ENCODE peak calls at places on chromosome 13, in nine cellular contexts. One of them, this sample, is unnamed.

GRCh38 chr13:26445092-26445491 is 112.4 kb upstream of the WASF3 start:
- DNase-seq in activated T-cell treated with anti-CD3 and anti-CD28 coated beads for 4 hours: no peak
- DNase-seq in IMR-90: no peak
- DNase-seq in stimulated activated CD8-positive, alpha-beta memory T cell treated with anti-CD3 and anti-CD28 coated beads, Interleukin-7, amount 100 ng/mL, for 1 hour: no peak
- DNase-seq in effector memory CD4-positive, alpha-beta T cell: no peak
- DNase-seq in BJ: no peak
- DNase-seq in 8988T: no peak
- DNase-seq in naive thymus-derived CD4-positive, alpha-beta T cell: no peak
- DNase-seq in ELF-1: no peak
- DNase-seq in this sample: no peak

GRCh38 chr13:98272549-98272948 is 95.5 kb upstream of the RNF113B start:
- DNase-seq in effector memory CD4-positive, alpha-beta T cell: no peak
- DNase-seq in naive thymus-derived CD4-positive, alpha-beta T cell: no peak
- DNase-seq in IMR-90: no peak
- DNase-seq in activated T-cell treated with anti-CD3 and anti-CD28 coated beads for 4 hours: no peak
- DNase-seq in ELF-1: peak; percentile 49
- DNase-seq in 8988T: no peak
- DNase-seq in stimulated activated CD8-positive, alpha-beta memory T cell treated with anti-CD3 and anti-CD28 coated beads, Interleukin-7, amount 100 ng/mL, for 1 hour: no peak
- DNase-seq in BJ: no peak
- DNase-seq in this sample: no peak

GRCh38 chr13:32530841-32531253 is 7.7 kb downstream of the N4BP2L2 start:
- DNase-seq in activated T-cell treated with anti-CD3 and anti-CD28 coated beads for 4 hours: no peak
- DNase-seq in IMR-90: peak; percentile 83
- DNase-seq in effector memory CD4-positive, alpha-beta T cell: no peak
- DNase-seq in ELF-1: no peak
- DNase-seq in 8988T: no peak
- DNase-seq in BJ: peak; percentile 35
- DNase-seq in naive thymus-derived CD4-positive, alpha-beta T cell: peak; percentile 31
- DNase-seq in stimulated activated CD8-positive, alpha-beta memory T cell treated with anti-CD3 and anti-CD28 coated beads, Interleukin-7, amount 100 ng/mL, for 1 hour: no peak
- DNase-seq in this sample: peak; percentile 71

GRCh38 chr13:36412736-36413135 is 19.6 kb upstream of the CCNA1 start:
- DNase-seq in IMR-90: no peak
- DNase-seq in naive thymus-derived CD4-positive, alpha-beta T cell: no peak
- DNase-seq in effector memory CD4-positive, alpha-beta T cell: no peak
- DNase-seq in ELF-1: no peak
- DNase-seq in BJ: no peak
- DNase-seq in 8988T: no peak
- DNase-seq in stimulated activated CD8-positive, alpha-beta memory T cell treated with anti-CD3 and anti-CD28 coated beads, Interleukin-7, amount 100 ng/mL, for 1 hour: no peak
- DNase-seq in activated T-cell treated with anti-CD3 and anti-CD28 coated beads for 4 hours: no peak
- DNase-seq in this sample: no peak

GRCh38 chr13:48828962-48829405 is 146.7 kb upstream of the FNDC3A start:
- DNase-seq in naive thymus-derived CD4-positive, alpha-beta T cell: no peak
- DNase-seq in IMR-90: peak; percentile 32
- DNase-seq in ELF-1: no peak
- DNase-seq in BJ: no peak
- DNase-seq in activated T-cell treated with anti-CD3 and anti-CD28 coated beads for 4 hours: no peak
- DNase-seq in stimulated activated CD8-positive, alpha-beta memory T cell treated with anti-CD3 and anti-CD28 coated beads, Interleukin-7, amount 100 ng/mL, for 1 hour: no peak
- DNase-seq in effector memory CD4-positive, alpha-beta T cell: no peak
- DNase-seq in 8988T: no peak
- DNase-seq in this sample: no peak

GRCh38 chr13:94711561-94712286 is 621 bp downstream of the SOX21 start:
- DNase-seq in naive thymus-derived CD4-positive, alpha-beta T cell: no peak
- DNase-seq in 8988T: no peak
- DNase-seq in effector memory CD4-positive, alpha-beta T cell: no peak
- DNase-seq in activated T-cell treated with anti-CD3 and anti-CD28 coated beads for 4 hours: no peak
- DNase-seq in stimulated activated CD8-positive, alpha-beta memory T cell treated with anti-CD3 and anti-CD28 coated beads, Interleukin-7, amount 100 ng/mL, for 1 hour: no peak
- DNase-seq in BJ: no peak
- DNase-seq in IMR-90: no peak
- DNase-seq in ELF-1: peak; percentile 58
- DNase-seq in this sample: peak; percentile 24

GRCh38 chr13:99143904-99144303 is 56.8 kb upstream of the UBAC2 start:
- DNase-seq in naive thymus-derived CD4-positive, alpha-beta T cell: no peak
- DNase-seq in BJ: no peak
- DNase-seq in 8988T: no peak
- DNase-seq in IMR-90: no peak
- DNase-seq in stimulated activated CD8-positive, alpha-beta memory T cell treated with anti-CD3 and anti-CD28 coated beads, Interleukin-7, amount 100 ng/mL, for 1 hour: no peak
- DNase-seq in effector memory CD4-positive, alpha-beta T cell: no peak
- DNase-seq in ELF-1: no peak
- DNase-seq in activated T-cell treated with anti-CD3 and anti-CD28 coated beads for 4 hours: no peak
- DNase-seq in this sample: no peak

GRCh38 chr13:40408602-40409001 is 257.8 kb downstream of the FOXO1 start:
- DNase-seq in ELF-1: no peak
- DNase-seq in BJ: peak; percentile 53
- DNase-seq in effector memory CD4-positive, alpha-beta T cell: no peak
- DNase-seq in stimulated activated CD8-positive, alpha-beta memory T cell treated with anti-CD3 and anti-CD28 coated beads, Interleukin-7, amount 100 ng/mL, for 1 hour: no peak
- DNase-seq in naive thymus-derived CD4-positive, alpha-beta T cell: no peak
- DNase-seq in IMR-90: peak; percentile 44
- DNase-seq in 8988T: no peak
- DNase-seq in activated T-cell treated with anti-CD3 and anti-CD28 coated beads for 4 hours: no peak
- DNase-seq in this sample: no peak

GRCh38 chr13:32624441-32624840 is 38.2 kb downstream of the PDS5B start:
- DNase-seq in IMR-90: peak; percentile 12
- DNase-seq in activated T-cell treated with anti-CD3 and anti-CD28 coated beads for 4 hours: no peak
- DNase-seq in effector memory CD4-positive, alpha-beta T cell: no peak
- DNase-seq in naive thymus-derived CD4-positive, alpha-beta T cell: no peak
- DNase-seq in stimulated activated CD8-positive, alpha-beta memory T cell treated with anti-CD3 and anti-CD28 coated beads, Interleukin-7, amount 100 ng/mL, for 1 hour: no peak
- DNase-seq in 8988T: no peak
- DNase-seq in BJ: no peak
- DNase-seq in ELF-1: no peak
- DNase-seq in this sample: peak; percentile 8

GRCh38 chr13:103671547-103671946 is 605.3 kb upstream of the SLC10A2 start:
- DNase-seq in ELF-1: no peak
- DNase-seq in IMR-90: no peak
- DNase-seq in stimulated activated CD8-positive, alpha-beta memory T cell treated with anti-CD3 and anti-CD28 coated beads, Interleukin-7, amount 100 ng/mL, for 1 hour: no peak
- DNase-seq in naive thymus-derived CD4-positive, alpha-beta T cell: no peak
- DNase-seq in BJ: no peak
- DNase-seq in 8988T: no peak
- DNase-seq in activated T-cell treated with anti-CD3 and anti-CD28 coated beads for 4 hours: no peak
- DNase-seq in effector memory CD4-positive, alpha-beta T cell: no peak
- DNase-seq in this sample: no peak

GRCh38 chr13:96809366-96810096 is 184.7 kb downstream of the OXGR1 start:
- DNase-seq in effector memory CD4-positive, alpha-beta T cell: no peak
- DNase-seq in IMR-90: no peak
- DNase-seq in BJ: no peak
- DNase-seq in stimulated activated CD8-positive, alpha-beta memory T cell treated with anti-CD3 and anti-CD28 coated beads, Interleukin-7, amount 100 ng/mL, for 1 hour: no peak
- DNase-seq in naive thymus-derived CD4-positive, alpha-beta T cell: no peak
- DNase-seq in activated T-cell treated with anti-CD3 and anti-CD28 coated beads for 4 hours: no peak
- DNase-seq in ELF-1: no peak
- DNase-seq in 8988T: no peak
- DNase-seq in this sample: no peak

GRCh38 chr13:41029629-41030028 is 10.5 kb upstream of the ELF1 start:
- DNase-seq in effector memory CD4-positive, alpha-beta T cell: no peak
- DNase-seq in naive thymus-derived CD4-positive, alpha-beta T cell: no peak
- DNase-seq in ELF-1: no peak
- DNase-seq in activated T-cell treated with anti-CD3 and anti-CD28 coated beads for 4 hours: no peak
- DNase-seq in BJ: no peak
- DNase-seq in stimulated activated CD8-positive, alpha-beta memory T cell treated with anti-CD3 and anti-CD28 coated beads, Interleukin-7, amount 100 ng/mL, for 1 hour: no peak
- DNase-seq in IMR-90: no peak
- DNase-seq in 8988T: no peak
- DNase-seq in this sample: no peak

GRCh38 chr13:103066991-103067390 is 774 bp upstream of the SLC10A2 start:
- DNase-seq in ELF-1: no peak
- DNase-seq in 8988T: no peak
- DNase-seq in IMR-90: no peak
- DNase-seq in naive thymus-derived CD4-positive, alpha-beta T cell: no peak
- DNase-seq in BJ: no peak
- DNase-seq in activated T-cell treated with anti-CD3 and anti-CD28 coated beads for 4 hours: no peak
- DNase-seq in stimulated activated CD8-positive, alpha-beta memory T cell treated with anti-CD3 and anti-CD28 coated beads, Interleukin-7, amount 100 ng/mL, for 1 hour: no peak
- DNase-seq in effector memory CD4-positive, alpha-beta T cell: no peak
- DNase-seq in this sample: no peak

GRCh38 chr13:27283906-27284523 is 13.4 kb downstream of the RASL11A start:
- DNase-seq in 8988T: no peak
- DNase-seq in naive thymus-derived CD4-positive, alpha-beta T cell: no peak
- DNase-seq in ELF-1: no peak
- DNase-seq in activated T-cell treated with anti-CD3 and anti-CD28 coated beads for 4 hours: no peak
- DNase-seq in effector memory CD4-positive, alpha-beta T cell: no peak
- DNase-seq in BJ: no peak
- DNase-seq in stimulated activated CD8-positive, alpha-beta memory T cell treated with anti-CD3 and anti-CD28 coated beads, Interleukin-7, amount 100 ng/mL, for 1 hour: no peak
- DNase-seq in IMR-90: no peak
- DNase-seq in this sample: peak; percentile 50

GRCh38 chr13:111216166-111216960 is 101.3 kb downstream of the ARHGEF7 start:
- DNase-seq in effector memory CD4-positive, alpha-beta T cell: peak; percentile 14
- DNase-seq in 8988T: peak; percentile 54
- DNase-seq in naive thymus-derived CD4-positive, alpha-beta T cell: peak; percentile 39
- DNase-seq in ELF-1: peak; percentile 70
- DNase-seq in BJ: no peak
- DNase-seq in stimulated activated CD8-positive, alpha-beta memory T cell treated with anti-CD3 and anti-CD28 coated beads, Interleukin-7, amount 100 ng/mL, for 1 hour: peak; percentile 29
- DNase-seq in activated T-cell treated with anti-CD3 and anti-CD28 coated beads for 4 hours: peak; percentile 25
- DNase-seq in IMR-90: peak; percentile 27
- DNase-seq in this sample: no peak

GRCh38 chr13:89845874-89846273 is 1501.6 kb upstream of the MIR17HG start:
- DNase-seq in ELF-1: no peak
- DNase-seq in naive thymus-derived CD4-positive, alpha-beta T cell: no peak
- DNase-seq in BJ: no peak
- DNase-seq in 8988T: no peak
- DNase-seq in activated T-cell treated with anti-CD3 and anti-CD28 coated beads for 4 hours: no peak
- DNase-seq in stimulated activated CD8-positive, alpha-beta memory T cell treated with anti-CD3 and anti-CD28 coated beads, Interleukin-7, amount 100 ng/mL, for 1 hour: no peak
- DNase-seq in IMR-90: no peak
- DNase-seq in effector memory CD4-positive, alpha-beta T cell: no peak
- DNase-seq in this sample: no peak

GRCh38 chr13:68019901-68020300 is 789.8 kb upstream of the PCDH9 start:
- DNase-seq in effector memory CD4-positive, alpha-beta T cell: no peak
- DNase-seq in IMR-90: no peak
- DNase-seq in naive thymus-derived CD4-positive, alpha-beta T cell: no peak
- DNase-seq in activated T-cell treated with anti-CD3 and anti-CD28 coated beads for 4 hours: no peak
- DNase-seq in ELF-1: no peak
- DNase-seq in BJ: no peak
- DNase-seq in 8988T: no peak
- DNase-seq in stimulated activated CD8-positive, alpha-beta memory T cell treated with anti-CD3 and anti-CD28 coated beads, Interleukin-7, amount 100 ng/mL, for 1 hour: no peak
- DNase-seq in this sample: no peak

GRCh38 chr13:20814224-20814910 is 40.6 kb upstream of the EEF1AKMT1 start:
- DNase-seq in naive thymus-derived CD4-positive, alpha-beta T cell: no peak
- DNase-seq in activated T-cell treated with anti-CD3 and anti-CD28 coated beads for 4 hours: no peak
- DNase-seq in BJ: peak; percentile 74
- DNase-seq in ELF-1: no peak
- DNase-seq in stimulated activated CD8-positive, alpha-beta memory T cell treated with anti-CD3 and anti-CD28 coated beads, Interleukin-7, amount 100 ng/mL, for 1 hour: no peak
- DNase-seq in 8988T: no peak
- DNase-seq in effector memory CD4-positive, alpha-beta T cell: no peak
- DNase-seq in IMR-90: peak; percentile 96
- DNase-seq in this sample: peak; percentile 93

GRCh38 chr13:41274881-41275280 is 11.5 kb upstream of the MTRF1 start:
- DNase-seq in stimulated activated CD8-positive, alpha-beta memory T cell treated with anti-CD3 and anti-CD28 coated beads, Interleukin-7, amount 100 ng/mL, for 1 hour: no peak
- DNase-seq in BJ: no peak
- DNase-seq in naive thymus-derived CD4-positive, alpha-beta T cell: no peak
- DNase-seq in activated T-cell treated with anti-CD3 and anti-CD28 coated beads for 4 hours: no peak
- DNase-seq in ELF-1: no peak
- DNase-seq in 8988T: no peak
- DNase-seq in effector memory CD4-positive, alpha-beta T cell: no peak
- DNase-seq in IMR-90: peak; percentile 32
- DNase-seq in this sample: peak; percentile 6

GRCh38 chr13:45847554-45848224 is 3.9 kb downstream of the SIAH3 start:
- DNase-seq in effector memory CD4-positive, alpha-beta T cell: peak; percentile 14
- DNase-seq in BJ: no peak
- DNase-seq in activated T-cell treated with anti-CD3 and anti-CD28 coated beads for 4 hours: no peak
- DNase-seq in naive thymus-derived CD4-positive, alpha-beta T cell: peak; percentile 83
- DNase-seq in ELF-1: no peak
- DNase-seq in IMR-90: no peak
- DNase-seq in 8988T: no peak
- DNase-seq in stimulated activated CD8-positive, alpha-beta memory T cell treated with anti-CD3 and anti-CD28 coated beads, Interleukin-7, amount 100 ng/mL, for 1 hour: no peak
- DNase-seq in this sample: no peak

GRCh38 chr13:51822106-51822840 is 18.3 kb upstream of the DHRS12 start:
- DNase-seq in IMR-90: no peak
- DNase-seq in activated T-cell treated with anti-CD3 and anti-CD28 coated beads for 4 hours: no peak
- DNase-seq in stimulated activated CD8-positive, alpha-beta memory T cell treated with anti-CD3 and anti-CD28 coated beads, Interleukin-7, amount 100 ng/mL, for 1 hour: no peak
- DNase-seq in 8988T: no peak
- DNase-seq in BJ: no peak
- DNase-seq in naive thymus-derived CD4-positive, alpha-beta T cell: no peak
- DNase-seq in ELF-1: no peak
- DNase-seq in effector memory CD4-positive, alpha-beta T cell: no peak
- DNase-seq in this sample: no peak

GRCh38 chr13:28429685-28430290 is 65.1 kb downstream of the FLT1 start:
- DNase-seq in BJ: no peak
- DNase-seq in stimulated activated CD8-positive, alpha-beta memory T cell treated with anti-CD3 and anti-CD28 coated beads, Interleukin-7, amount 100 ng/mL, for 1 hour: no peak
- DNase-seq in IMR-90: peak; percentile 60
- DNase-seq in effector memory CD4-positive, alpha-beta T cell: no peak
- DNase-seq in activated T-cell treated with anti-CD3 and anti-CD28 coated beads for 4 hours: no peak
- DNase-seq in 8988T: no peak
- DNase-seq in ELF-1: peak; percentile 21
- DNase-seq in naive thymus-derived CD4-positive, alpha-beta T cell: no peak
- DNase-seq in this sample: peak; percentile 16

GRCh38 chr13:89465366-89465765 is 1794.2 kb downstream of the SLITRK5 start:
- DNase-seq in effector memory CD4-positive, alpha-beta T cell: no peak
- DNase-seq in activated T-cell treated with anti-CD3 and anti-CD28 coated beads for 4 hours: no peak
- DNase-seq in ELF-1: no peak
- DNase-seq in BJ: no peak
- DNase-seq in stimulated activated CD8-positive, alpha-beta memory T cell treated with anti-CD3 and anti-CD28 coated beads, Interleukin-7, amount 100 ng/mL, for 1 hour: no peak
- DNase-seq in 8988T: no peak
- DNase-seq in IMR-90: no peak
- DNase-seq in naive thymus-derived CD4-positive, alpha-beta T cell: no peak
- DNase-seq in this sample: no peak

GRCh38 chr13:64688893-64689677 is 2541.1 kb downstream of the PCDH9 start:
- DNase-seq in 8988T: no peak
- DNase-seq in activated T-cell treated with anti-CD3 and anti-CD28 coated beads for 4 hours: no peak
- DNase-seq in naive thymus-derived CD4-positive, alpha-beta T cell: no peak
- DNase-seq in stimulated activated CD8-positive, alpha-beta memory T cell treated with anti-CD3 and anti-CD28 coated beads, Interleukin-7, amount 100 ng/mL, for 1 hour: no peak
- DNase-seq in BJ: peak; percentile 9
- DNase-seq in IMR-90: peak; percentile 81
- DNase-seq in effector memory CD4-positive, alpha-beta T cell: no peak
- DNase-seq in ELF-1: no peak
- DNase-seq in this sample: no peak

GRCh38 chr13:24127116-24127631 is 33.3 kb upstream of the SPATA13 start:
- DNase-seq in BJ: no peak
- DNase-seq in activated T-cell treated with anti-CD3 and anti-CD28 coated beads for 4 hours: no peak
- DNase-seq in effector memory CD4-positive, alpha-beta T cell: no peak
- DNase-seq in IMR-90: peak; percentile 43
- DNase-seq in stimulated activated CD8-positive, alpha-beta memory T cell treated with anti-CD3 and anti-CD28 coated beads, Interleukin-7, amount 100 ng/mL, for 1 hour: no peak
- DNase-seq in naive thymus-derived CD4-positive, alpha-beta T cell: no peak
- DNase-seq in 8988T: no peak
- DNase-seq in ELF-1: no peak
- DNase-seq in this sample: no peak

GRCh38 chr13:75934889-75935288 is 298.8 kb downstream of the LMO7 start:
- DNase-seq in naive thymus-derived CD4-positive, alpha-beta T cell: no peak
- DNase-seq in IMR-90: peak; percentile 62
- DNase-seq in activated T-cell treated with anti-CD3 and anti-CD28 coated beads for 4 hours: no peak
- DNase-seq in ELF-1: no peak
- DNase-seq in 8988T: no peak
- DNase-seq in stimulated activated CD8-positive, alpha-beta memory T cell treated with anti-CD3 and anti-CD28 coated beads, Interleukin-7, amount 100 ng/mL, for 1 hour: no peak
- DNase-seq in effector memory CD4-positive, alpha-beta T cell: no peak
- DNase-seq in BJ: no peak
- DNase-seq in this sample: peak; percentile 17

GRCh38 chr13:42247883-42248282 is 24.1 kb upstream of the AKAP11 start:
- DNase-seq in IMR-90: peak; percentile 39
- DNase-seq in BJ: no peak
- DNase-seq in effector memory CD4-positive, alpha-beta T cell: no peak
- DNase-seq in activated T-cell treated with anti-CD3 and anti-CD28 coated beads for 4 hours: no peak
- DNase-seq in stimulated activated CD8-positive, alpha-beta memory T cell treated with anti-CD3 and anti-CD28 coated beads, Interleukin-7, amount 100 ng/mL, for 1 hour: no peak
- DNase-seq in ELF-1: no peak
- DNase-seq in 8988T: no peak
- DNase-seq in naive thymus-derived CD4-positive, alpha-beta T cell: no peak
- DNase-seq in this sample: no peak

GRCh38 chr13:79936368-79937136 is 404.4 kb downstream of the SPRY2 start:
- DNase-seq in BJ: peak; percentile 99
- DNase-seq in IMR-90: peak; percentile 100
- DNase-seq in naive thymus-derived CD4-positive, alpha-beta T cell: no peak
- DNase-seq in activated T-cell treated with anti-CD3 and anti-CD28 coated beads for 4 hours: no peak
- DNase-seq in stimulated activated CD8-positive, alpha-beta memory T cell treated with anti-CD3 and anti-CD28 coated beads, Interleukin-7, amount 100 ng/mL, for 1 hour: no peak
- DNase-seq in ELF-1: no peak
- DNase-seq in effector memory CD4-positive, alpha-beta T cell: no peak
- DNase-seq in 8988T: peak; percentile 30
- DNase-seq in this sample: peak; percentile 97

GRCh38 chr13:52849727-52850395 is 1.4 kb upstream of the PCDH8 start:
- DNase-seq in ELF-1: peak; percentile 51
- DNase-seq in 8988T: no peak
- DNase-seq in stimulated activated CD8-positive, alpha-beta memory T cell treated with anti-CD3 and anti-CD28 coated beads, Interleukin-7, amount 100 ng/mL, for 1 hour: no peak
- DNase-seq in effector memory CD4-positive, alpha-beta T cell: no peak
- DNase-seq in IMR-90: no peak
- DNase-seq in BJ: no peak
- DNase-seq in naive thymus-derived CD4-positive, alpha-beta T cell: no peak
- DNase-seq in activated T-cell treated with anti-CD3 and anti-CD28 coated beads for 4 hours: no peak
- DNase-seq in this sample: no peak

GRCh38 chr13:113209336-113209879 is at the start of gene CUL4A:
- DNase-seq in IMR-90: peak; percentile 60
- DNase-seq in BJ: no peak
- DNase-seq in naive thymus-derived CD4-positive, alpha-beta T cell: peak; percentile 62
- DNase-seq in ELF-1: no peak
- DNase-seq in activated T-cell treated with anti-CD3 and anti-CD28 coated beads for 4 hours: peak; percentile 66
- DNase-seq in effector memory CD4-positive, alpha-beta T cell: peak; percentile 60
- DNase-seq in stimulated activated CD8-positive, alpha-beta memory T cell treated with anti-CD3 and anti-CD28 coated beads, Interleukin-7, amount 100 ng/mL, for 1 hour: peak; percentile 50
- DNase-seq in 8988T: peak; percentile 52
- DNase-seq in this sample: peak; percentile 77

GRCh38 chr13:111978536-111978935 is 88.4 kb upstream of the SOX1 start:
- DNase-seq in BJ: no peak
- DNase-seq in stimulated activated CD8-positive, alpha-beta memory T cell treated with anti-CD3 and anti-CD28 coated beads, Interleukin-7, amount 100 ng/mL, for 1 hour: no peak
- DNase-seq in IMR-90: no peak
- DNase-seq in ELF-1: no peak
- DNase-seq in 8988T: no peak
- DNase-seq in naive thymus-derived CD4-positive, alpha-beta T cell: no peak
- DNase-seq in activated T-cell treated with anti-CD3 and anti-CD28 coated beads for 4 hours: no peak
- DNase-seq in effector memory CD4-positive, alpha-beta T cell: no peak
- DNase-seq in this sample: no peak